ENCODE peak calls at places on chromosomes 11 and 22, in five cellular contexts. One of them, this sample, is unnamed. For H3K36me3, the result is how much of the 10 kb centered on the place peaks cover.

GRCh38 chr11:35388054-35388453 is 31.3 kb downstream of the SLC1A2 start:
- DNase-seq in breast epithelium: no peak
- DNase-seq in SJCRH30: no peak
- DNase-seq in cardiac muscle cell: no peak
- DNase-seq in psoas muscle: no peak
- DNase-seq in this sample: no peak

GRCh38 chr11:32343325-32344008 is 91.9 kb downstream of the WT1 start:
- DNase-seq in breast epithelium: no peak
- DNase-seq in SJCRH30: no peak
- DNase-seq in cardiac muscle cell: no peak
- DNase-seq in psoas muscle: no peak
- DNase-seq in this sample: no peak

GRCh38 chr11:35013514-35014191 is 97.2 kb downstream of the PDHX start:
- DNase-seq in breast epithelium: no peak
- DNase-seq in SJCRH30: no peak
- DNase-seq in cardiac muscle cell: no peak
- DNase-seq in psoas muscle: no peak
- DNase-seq in this sample: no peak

GRCh38 chr11:113407163-113407562 is 19.6 kb downstream of the ANKK1 start:
- DNase-seq in breast epithelium: no peak
- DNase-seq in SJCRH30: no peak
- DNase-seq in cardiac muscle cell: no peak
- DNase-seq in psoas muscle: no peak
- DNase-seq in this sample: no peak

GRCh38 chr11:127106142-127106541 is 105.6 kb upstream of the KIRREL3 start:
- DNase-seq in breast epithelium: no peak
- DNase-seq in SJCRH30: peak
- DNase-seq in cardiac muscle cell: peak
- DNase-seq in psoas muscle: no peak
- DNase-seq in this sample: no peak

GRCh38 chr11:4093519-4094347 is 866 bp upstream of the RRM1 start:
- DNase-seq in breast epithelium: no peak
- DNase-seq in SJCRH30: no peak
- DNase-seq in cardiac muscle cell: no peak
- DNase-seq in psoas muscle: no peak
- DNase-seq in this sample: no peak

GRCh38 chr11:45652781-45653180 is 12.6 kb downstream of the CHST1 start:
- DNase-seq in breast epithelium: no peak
- DNase-seq in SJCRH30: no peak
- DNase-seq in cardiac muscle cell: no peak
- DNase-seq in psoas muscle: no peak
- DNase-seq in this sample: no peak

GRCh38 chr11:16739326-16739875 is 954 bp downstream of the C11orf58 start:
- DNase-seq in breast epithelium: no peak
- DNase-seq in SJCRH30: peak
- DNase-seq in cardiac muscle cell: no peak
- DNase-seq in psoas muscle: no peak
- DNase-seq in this sample: no peak

GRCh38 chr22:49825944-49826602 is 1.6 kb downstream of the BRD1 start:
- DNase-seq in breast epithelium: no peak
- DNase-seq in SJCRH30: no peak
- DNase-seq in cardiac muscle cell: no peak
- DNase-seq in psoas muscle: no peak
- DNase-seq in this sample: peak

GRCh38 chr11:96614846-96615245 is 225.0 kb downstream of the JRKL start:
- DNase-seq in breast epithelium: no peak
- DNase-seq in SJCRH30: peak
- DNase-seq in cardiac muscle cell: no peak
- DNase-seq in psoas muscle: no peak
- DNase-seq in this sample: no peak

GRCh38 chr22:25722223-25723015 is 19.6 kb upstream of the MYO18B start:
- DNase-seq in breast epithelium: no peak
- DNase-seq in SJCRH30: no peak
- DNase-seq in cardiac muscle cell: no peak
- DNase-seq in psoas muscle: no peak
- DNase-seq in this sample: no peak

GRCh38 chr11:65210361-65210731 is 28.6 kb downstream of the CAPN1 start:
- DNase-seq in breast epithelium: no peak
- DNase-seq in SJCRH30: no peak
- DNase-seq in cardiac muscle cell: no peak
- DNase-seq in psoas muscle: no peak
- DNase-seq in this sample: no peak

GRCh38 chr11:78192223-78192719 is 3.6 kb downstream of the USP35 start:
- DNase-seq in breast epithelium: peak
- DNase-seq in SJCRH30: peak
- DNase-seq in cardiac muscle cell: no peak
- DNase-seq in psoas muscle: no peak
- DNase-seq in this sample: no peak

GRCh38 chr11:106457727-106458126 is 380.3 kb downstream of the AASDHPPT start:
- DNase-seq in breast epithelium: no peak
- DNase-seq in SJCRH30: no peak
- DNase-seq in cardiac muscle cell: no peak
- DNase-seq in psoas muscle: no peak
- DNase-seq in this sample: no peak

GRCh38 chr11:74418509-74418895 is 20.3 kb upstream of the PGM2L1 start:
- DNase-seq in breast epithelium: no peak
- DNase-seq in SJCRH30: no peak
- DNase-seq in cardiac muscle cell: no peak
- DNase-seq in psoas muscle: no peak
- DNase-seq in this sample: no peak

GRCh38 chr22:27800250-27801131 is 1.1 kb downstream of the MN1 start:
- DNase-seq in breast epithelium: no peak
- DNase-seq in SJCRH30: peak
- DNase-seq in cardiac muscle cell: peak
- DNase-seq in psoas muscle: peak
- DNase-seq in this sample: no peak

GRCh38 chr22:27798526-27799333 is 2.8 kb downstream of the MN1 start:
- DNase-seq in breast epithelium: no peak
- DNase-seq in SJCRH30: peak
- DNase-seq in cardiac muscle cell: no peak
- DNase-seq in psoas muscle: no peak
- DNase-seq in this sample: no peak

GRCh38 chr22:27801197-27801615 is 350 bp downstream of the MN1 start:
- DNase-seq in breast epithelium: no peak
- DNase-seq in SJCRH30: no peak
- DNase-seq in cardiac muscle cell: peak
- DNase-seq in psoas muscle: peak
- DNase-seq in this sample: no peak

GRCh38 chr22:27797793-27798525 is 3.6 kb downstream of the MN1 start:
- DNase-seq in breast epithelium: no peak
- DNase-seq in SJCRH30: peak
- DNase-seq in cardiac muscle cell: peak
- DNase-seq in psoas muscle: peak
- DNase-seq in this sample: no peak

DNA sequence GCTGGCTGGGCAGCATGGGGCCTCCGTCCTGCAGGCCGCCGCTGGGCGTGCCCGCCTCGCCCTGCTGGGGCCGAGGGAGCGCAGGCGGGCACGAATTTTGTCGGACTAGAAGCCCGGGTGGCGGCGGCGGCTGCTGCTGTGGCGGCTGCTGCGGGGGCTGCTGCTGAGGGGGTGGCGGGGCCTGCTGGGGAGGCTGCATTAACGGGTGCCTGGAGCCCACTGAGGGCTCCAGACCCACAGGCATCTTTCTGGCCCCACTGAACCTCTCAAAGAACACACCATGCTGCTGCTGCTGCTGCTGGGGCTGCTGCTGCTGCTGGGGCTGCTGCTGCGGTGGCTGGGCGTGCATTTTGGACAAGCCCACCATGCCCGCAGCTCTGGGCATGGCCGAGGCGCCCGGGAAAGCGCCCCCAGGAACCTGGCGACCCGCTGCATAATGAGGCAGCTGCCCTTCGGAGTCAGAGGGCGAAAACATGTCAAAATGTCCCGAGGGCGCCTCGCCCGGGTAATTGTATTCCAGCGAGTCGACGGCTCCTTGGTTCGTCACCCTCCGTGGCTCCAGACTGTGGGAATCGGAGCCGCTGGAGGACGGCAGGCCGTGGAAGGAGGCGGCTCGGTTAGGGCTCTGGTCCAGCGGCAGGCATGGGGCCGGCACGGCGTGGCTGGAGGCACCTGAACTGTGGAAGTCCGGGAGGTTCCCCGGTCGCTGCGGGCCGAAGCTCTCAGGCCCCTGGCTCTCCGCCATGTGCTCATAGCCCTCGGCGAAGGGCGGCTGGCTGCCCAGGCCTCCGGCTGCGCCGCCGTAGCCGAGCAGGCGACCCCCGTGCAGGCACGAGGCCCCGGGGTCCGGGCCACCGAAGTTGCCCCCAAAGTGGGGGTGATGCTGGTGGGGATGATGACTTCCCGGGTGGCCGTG is 2.0 kb downstream of the MN1 start:
- DNase-seq in breast epithelium: no peak
- DNase-seq in SJCRH30: peak
- DNase-seq in cardiac muscle cell: peak
- DNase-seq in psoas muscle: peak
- DNase-seq in this sample: no peak
- H3K4me3 ChIP-seq in breast epithelium: peak
- H3K4me3 ChIP-seq in SJCRH30: peak
- H3K4me3 ChIP-seq in cardiac muscle cell: peak
- H3K4me3 ChIP-seq in psoas muscle: peak
- H3K4me3 ChIP-seq in this sample: no peak

DNA sequence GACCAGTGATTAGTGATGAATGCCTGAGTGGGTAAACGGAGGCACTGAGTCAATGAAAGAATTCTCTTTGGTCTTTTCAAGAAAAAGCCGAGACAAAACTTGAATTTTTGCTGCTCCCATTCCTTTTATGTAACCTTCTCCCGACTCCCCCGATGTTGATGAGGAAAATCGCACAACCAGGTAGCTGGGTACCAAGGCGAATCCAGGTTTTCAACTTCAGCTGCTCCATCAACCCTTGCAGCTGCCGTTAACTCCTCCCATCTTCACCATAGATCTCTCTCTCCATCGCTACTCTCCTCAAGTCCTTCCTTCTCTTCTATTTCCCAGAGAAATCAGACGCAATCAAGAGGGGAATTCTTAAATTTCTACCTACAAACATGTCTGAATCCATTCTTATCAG is 611 bp upstream of the USP2 start:
- DNase-seq in breast epithelium: peak
- DNase-seq in SJCRH30: no peak
- DNase-seq in cardiac muscle cell: no peak
- DNase-seq in psoas muscle: no peak
- DNase-seq in this sample: no peak
- H3K36me3 ChIP-seq in breast epithelium: under half
- H3K36me3 ChIP-seq in SJCRH30: under half
- H3K36me3 ChIP-seq in cardiac muscle cell: under half
- H3K36me3 ChIP-seq in psoas muscle: under half
- H3K36me3 ChIP-seq in this sample: under half

DNA sequence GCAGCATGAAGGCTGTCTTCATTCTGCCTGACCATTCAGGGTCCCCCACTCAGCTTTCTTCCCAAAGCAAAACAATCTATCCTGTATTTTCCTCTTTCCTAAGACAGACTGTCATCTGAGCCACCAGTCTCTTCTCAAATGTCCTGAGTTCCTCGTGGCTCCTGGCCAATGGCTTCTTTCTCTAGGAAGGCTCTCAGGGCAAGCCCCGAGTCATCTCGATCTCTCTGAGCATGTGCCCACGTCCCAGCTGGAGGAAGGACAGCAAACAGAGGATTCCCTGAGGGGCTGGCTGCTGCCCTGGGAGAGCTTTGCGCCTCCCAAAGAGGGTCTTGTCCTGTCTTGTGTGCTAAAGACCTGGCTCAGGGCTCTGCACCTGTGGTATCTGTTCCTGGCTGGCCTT is 8.3 kb downstream of the SLC37A2 start:
- DNase-seq in breast epithelium: no peak
- DNase-seq in SJCRH30: peak
- DNase-seq in cardiac muscle cell: no peak
- DNase-seq in psoas muscle: no peak
- DNase-seq in this sample: no peak
- H3K4me3 ChIP-seq in breast epithelium: no peak
- H3K4me3 ChIP-seq in SJCRH30: no peak
- H3K4me3 ChIP-seq in cardiac muscle cell: no peak
- H3K4me3 ChIP-seq in psoas muscle: no peak
- H3K4me3 ChIP-seq in this sample: no peak

GRCh38 chr11:2954263-2954662 is 25.0 kb upstream of the PHLDA2 start:
- DNase-seq in breast epithelium: no peak
- DNase-seq in SJCRH30: peak
- DNase-seq in cardiac muscle cell: no peak
- DNase-seq in psoas muscle: no peak
- DNase-seq in this sample: no peak
- H3K36me3 ChIP-seq in breast epithelium: under half
- H3K36me3 ChIP-seq in SJCRH30: half or more
- H3K36me3 ChIP-seq in cardiac muscle cell: half or more
- H3K36me3 ChIP-seq in psoas muscle: under half
- H3K36me3 ChIP-seq in this sample: half or more

GRCh38 chr11:133228406-133229330 is 303.6 kb downstream of the OPCML start:
- DNase-seq in breast epithelium: no peak
- DNase-seq in SJCRH30: no peak
- DNase-seq in cardiac muscle cell: peak
- DNase-seq in psoas muscle: peak
- DNase-seq in this sample: no peak
- H3K4me3 ChIP-seq in breast epithelium: peak
- H3K4me3 ChIP-seq in SJCRH30: no peak
- H3K4me3 ChIP-seq in cardiac muscle cell: no peak
- H3K4me3 ChIP-seq in psoas muscle: peak
- H3K4me3 ChIP-seq in this sample: no peak

DNA sequence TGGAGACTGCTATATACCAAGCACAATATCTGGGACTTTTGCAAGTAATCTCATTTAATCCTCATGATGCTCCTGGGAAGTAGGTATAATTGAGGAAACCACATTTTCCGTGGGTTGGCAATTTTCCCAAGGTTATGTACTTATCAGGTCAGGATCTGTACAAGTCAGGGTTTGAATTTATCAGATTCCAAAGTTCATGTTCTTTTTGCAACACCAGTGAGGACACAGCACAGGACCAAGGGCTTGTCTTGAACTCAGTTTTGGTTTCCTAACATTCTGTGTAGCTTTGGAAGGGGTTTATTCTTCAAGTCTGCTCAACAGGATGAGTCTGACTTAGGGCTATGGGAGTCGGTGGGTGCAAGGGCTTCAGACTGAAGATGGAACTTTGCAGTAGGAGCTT is 30.4 kb downstream of the INSC start:
- DNase-seq in breast epithelium: no peak
- DNase-seq in SJCRH30: no peak
- DNase-seq in cardiac muscle cell: no peak
- DNase-seq in psoas muscle: no peak
- DNase-seq in this sample: no peak
- H3K36me3 ChIP-seq in breast epithelium: under half
- H3K36me3 ChIP-seq in SJCRH30: under half
- H3K36me3 ChIP-seq in cardiac muscle cell: under half
- H3K36me3 ChIP-seq in psoas muscle: under half
- H3K36me3 ChIP-seq in this sample: under half

DNA sequence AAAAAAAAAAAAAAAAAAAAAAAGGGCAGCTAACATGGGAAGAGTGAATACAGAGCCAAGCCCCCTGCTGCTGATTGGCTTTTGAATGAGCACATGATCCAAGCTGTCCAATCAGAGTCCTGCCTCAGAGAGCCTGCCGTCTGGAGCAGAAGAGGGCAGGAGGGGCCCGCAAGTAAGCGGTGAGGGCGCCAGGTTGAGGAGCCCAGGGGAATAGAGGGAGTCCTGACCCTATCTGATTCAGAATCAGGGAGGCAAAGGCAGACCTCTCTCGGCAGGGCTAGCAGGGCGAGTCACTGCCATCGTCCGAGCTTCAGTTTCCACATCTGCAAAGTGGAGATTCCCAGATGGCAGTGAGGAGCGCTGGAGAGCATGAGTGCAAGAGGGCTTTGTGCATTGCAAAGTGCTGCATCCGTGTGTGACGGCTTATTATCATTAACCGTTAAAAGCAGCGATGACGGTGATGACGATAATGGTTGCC is 68.8 kb upstream of the ATXN10 start:
- DNase-seq in breast epithelium: no peak
- DNase-seq in SJCRH30: peak
- DNase-seq in cardiac muscle cell: no peak
- DNase-seq in psoas muscle: no peak
- DNase-seq in this sample: peak
- H3K4me3 ChIP-seq in breast epithelium: peak
- H3K4me3 ChIP-seq in SJCRH30: no peak
- H3K4me3 ChIP-seq in cardiac muscle cell: no peak
- H3K4me3 ChIP-seq in psoas muscle: no peak
- H3K4me3 ChIP-seq in this sample: no peak

GRCh38 chr22:19405652-19406051 is 25.9 kb downstream of the HIRA start:
- DNase-seq in breast epithelium: no peak
- DNase-seq in SJCRH30: no peak
- DNase-seq in cardiac muscle cell: no peak
- DNase-seq in psoas muscle: no peak
- DNase-seq in this sample: no peak
- H3K36me3 ChIP-seq in breast epithelium: under half
- H3K36me3 ChIP-seq in SJCRH30: under half
- H3K36me3 ChIP-seq in cardiac muscle cell: under half
- H3K36me3 ChIP-seq in psoas muscle: under half
- H3K36me3 ChIP-seq in this sample: half or more

This sample was measured in DND-41.